ENCODE peak calls at places on chromosomes 2 and 18, in eight cellular contexts. P is upper lobe of right lung, U is left ventricle myocardium inferior, W is thyroid gland, S is transverse colon, X is Panc1, A is AG04450, H is adrenal gland. Z is an unnamed sample.
A peak's percentile ranks its signal among the peaks of the same experiment; 100 is the strongest.

GRCh38 chr18:48191494-48191893 is 217.7 kb downstream of the ZBTB7C start:
- DNase-seq in P (no peak), U (no peak), W (peak; percentile 79), S (no peak), X (no peak), A (no peak), H (no peak), Z (no peak)

GRCh38 chr2:111024496-111024895 is 96.2 kb upstream of the BCL2L11 start:
- DNase-seq in P (no peak), U (no peak), W (no peak), S (no peak), X (no peak), A (no peak), H (no peak), Z (no peak)

GRCh38 chr2:154740360-154740759 is 41.9 kb downstream of the KCNJ3 start:
- DNase-seq in P (no peak), U (no peak), W (no peak), S (no peak), X (no peak), A (no peak), H (no peak), Z (no peak)

GRCh38 chr2:65329551-65329950 is 101.9 kb downstream of the ACTR2 start:
- DNase-seq in P (no peak), U (no peak), W (no peak), S (no peak), X (no peak), A (no peak), H (no peak), Z (no peak)

GRCh38 chr2:211455225-211455841 is 898.9 kb downstream of the CPS1 start:
- DNase-seq in P (no peak), U (no peak), W (peak; percentile 43), S (peak; percentile 11), X (peak; percentile 46), A (no peak), H (peak; percentile 46), Z (no peak)

GRCh38 chr18:76874643-76875389 is 52.5 kb downstream of the ZNF236 start:
- DNase-seq in P (no peak), U (no peak), W (no peak), S (no peak), X (no peak), A (no peak), H (no peak), Z (no peak)

GRCh38 chr2:231379266-231380215 is 16.0 kb upstream of the B3GNT7 start:
- DNase-seq in P (no peak), U (no peak), W (no peak), S (peak; percentile 71), X (no peak), A (no peak), H (peak; percentile 47), Z (no peak)

GRCh38 chr2:224268441-224268840 is 133.5 kb downstream of the FAM124B start:
- DNase-seq in P (no peak), U (no peak), W (no peak), S (no peak), X (no peak), A (peak; percentile 77), H (no peak), Z (no peak)

GRCh38 chr2:219987830-219988229 is 360.4 kb downstream of the SLC4A3 start:
- DNase-seq in P (no peak), U (no peak), W (no peak), S (no peak), X (no peak), A (peak; percentile 64), H (no peak), Z (no peak)

GRCh38 chr18:59892123-59892522 is 7.7 kb upstream of the PMAIP1 start:
- DNase-seq in P (no peak), U (no peak), W (no peak), S (no peak), X (no peak), A (no peak), H (no peak), Z (no peak)

GRCh38 chr2:101981484-101981883 is 10.3 kb upstream of the IL1R2 start:
- DNase-seq in P (no peak), U (no peak), W (no peak), S (no peak), X (no peak), A (no peak), H (no peak), Z (no peak)

GRCh38 chr2:235669269-235669831 is 175.5 kb downstream of the AGAP1 start:
- DNase-seq in P (peak; percentile 79), U (peak; percentile 80), W (peak; percentile 63), S (peak; percentile 77), X (no peak), A (no peak), H (peak; percentile 52), Z (peak; percentile 51)

GRCh38 chr2:119283873-119284331 is 60.3 kb downstream of the STEAP3 start:
- DNase-seq in P (peak; percentile 87), U (peak; percentile 50), W (peak; percentile 95), S (peak; percentile 24), X (no peak), A (no peak), H (peak; percentile 75), Z (no peak)

GRCh38 chr18:59885579-59886163 is 14.1 kb upstream of the PMAIP1 start:
- DNase-seq in P (no peak), U (no peak), W (no peak), S (no peak), X (no peak), A (no peak), H (no peak), Z (peak; percentile 62)

GRCh38 chr2:173664520-173664919 is 300.7 kb downstream of the SP3 start:
- DNase-seq in P (no peak), U (no peak), W (no peak), S (no peak), X (no peak), A (no peak), H (no peak), Z (no peak)

GRCh38 chr18:54257015-54257414 is 12.3 kb upstream of the POLI start:
- DNase-seq in P (no peak), U (no peak), W (peak; percentile 45), S (no peak), X (no peak), A (no peak), H (no peak), Z (no peak)

GRCh38 chr2:44616616-44617266 is 255.0 kb downstream of the CAMKMT start:
- DNase-seq in P (no peak), U (no peak), W (no peak), S (no peak), X (no peak), A (no peak), H (no peak), Z (peak; percentile 65)

GRCh38 chr2:44614940-44615339 is 253.2 kb downstream of the CAMKMT start:
- DNase-seq in P (no peak), U (no peak), W (no peak), S (no peak), X (no peak), A (no peak), H (no peak), Z (no peak)

GRCh38 chr2:44620189-44620990 is 258.6 kb downstream of the CAMKMT start:
- DNase-seq in P (no peak), U (no peak), W (no peak), S (no peak), X (no peak), A (no peak), H (no peak), Z (no peak)

GRCh38 chr2:44618378-44619023 is 256.8 kb downstream of the CAMKMT start:
- DNase-seq in P (no peak), U (no peak), W (no peak), S (no peak), X (no peak), A (no peak), H (no peak), Z (no peak)

DNA sequence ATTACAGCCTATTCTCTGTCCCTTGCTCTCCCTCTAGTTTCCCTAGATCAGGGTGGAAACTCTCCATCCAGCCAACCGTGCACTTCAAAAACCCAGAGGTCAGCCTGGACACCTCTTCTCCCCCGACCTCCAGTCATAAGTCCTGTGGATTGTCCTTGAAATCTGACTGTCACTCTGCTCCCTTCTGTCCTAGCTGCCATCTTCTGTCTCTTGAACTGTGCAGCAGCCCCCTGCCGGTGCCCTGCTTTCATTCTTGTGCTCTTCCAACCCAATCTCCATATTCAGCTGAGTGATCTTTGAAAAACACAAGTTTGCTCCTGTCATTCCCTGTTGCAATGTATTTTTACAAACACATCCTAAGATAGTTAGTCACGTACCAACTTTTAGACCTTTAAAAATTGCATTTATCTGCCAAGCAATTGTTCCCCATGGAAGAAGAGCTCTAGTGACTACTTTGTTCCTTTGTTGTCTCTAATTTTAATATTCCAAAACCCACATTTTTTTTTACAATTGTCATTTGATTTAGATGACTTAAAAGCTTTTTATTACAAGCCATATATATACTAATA is 254.3 kb downstream of the CAMKMT start:
- DNase-seq in P (no peak), U (no peak), W (peak; percentile 34), S (no peak), X (no peak), A (no peak), H (no peak), Z (no peak)
- TF ChIP-seq CTCF in P (no peak), U (no peak), W (peak; percentile 29), S (no peak), X (no peak), A (no peak), H (no peak), Z (peak; percentile 27)

GRCh38 chr2:34892286-34892685 is 1293.2 kb upstream of the FAM98A start:
- DNase-seq in P (no peak), U (no peak), W (no peak), S (no peak), X (no peak), A (no peak), H (no peak), Z (no peak)
- H3K27me3 ChIP-seq in P (no peaks in the 10 kb centered on the region), U (no peaks in the 10 kb centered on the region), W (no peaks in the 10 kb centered on the region), S (no peaks in the 10 kb centered on the region), X (no peaks in the 10 kb centered on the region), A (no peaks in the 10 kb centered on the region), H (no peaks in the 10 kb centered on the region), Z (no peaks in the 10 kb centered on the region)

DNA sequence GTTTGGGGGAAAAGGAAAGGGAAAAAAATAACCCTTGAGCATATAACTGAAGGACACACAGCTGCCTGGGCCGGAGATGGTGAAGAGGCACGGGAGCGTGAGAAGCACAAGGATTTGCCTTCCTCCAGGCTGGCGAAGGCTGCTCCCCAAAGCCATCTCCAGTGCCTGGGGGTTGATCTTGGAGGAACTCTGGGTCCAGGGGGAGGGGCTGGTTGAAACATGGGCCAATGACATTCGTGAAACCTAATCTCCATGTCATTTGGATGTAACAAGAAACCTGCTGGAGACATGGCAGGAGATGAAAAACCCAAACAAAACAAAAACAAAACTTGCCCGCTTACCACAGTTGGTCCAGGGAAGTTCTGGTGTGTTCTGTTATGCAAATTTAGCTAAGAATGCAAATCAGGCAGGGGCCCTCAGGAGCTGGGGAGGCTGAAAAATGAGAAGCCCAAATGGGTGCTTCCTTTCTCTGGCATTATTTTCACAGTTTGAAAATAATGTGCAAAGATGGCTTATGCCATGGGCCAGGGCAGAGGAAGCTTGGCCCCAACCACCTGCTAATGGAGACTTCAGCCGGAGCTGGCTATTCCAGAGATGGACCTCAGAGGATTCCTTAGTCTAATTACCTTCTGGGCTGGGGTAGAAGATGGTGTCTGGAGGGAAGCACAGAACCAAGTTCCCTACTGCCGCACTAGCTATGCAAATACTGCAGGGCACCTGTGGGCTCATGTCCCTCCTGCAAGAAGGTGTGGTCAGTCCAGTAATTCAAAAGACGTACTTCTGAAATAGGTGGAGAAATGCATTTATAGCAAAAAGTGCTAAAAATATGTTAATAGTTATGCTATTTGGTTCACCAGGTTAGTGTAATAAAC is 180.9 kb downstream of the BCL2 start:
- DNase-seq in P (no peak), U (no peak), W (no peak), S (peak; percentile 58), X (no peak), A (no peak), H (no peak), Z (peak; percentile 77)
- H3K4me3 ChIP-seq in P (peak overlapping the region; percentile 19), U (peak overlapping the region; percentile 43), W (no peak overlapping the region), S (no peak overlapping the region), X (no peak overlapping the region), A (no peak overlapping the region), H (no peak overlapping the region), Z (peak overlapping the region; percentile 59)

GRCh38 chr2:20677301-20678176 is 10.6 kb downstream of the GDF7 start:
- DNase-seq in P (no peak), U (no peak), W (no peak), S (no peak), X (peak; percentile 12), A (no peak), H (no peak), Z (no peak)
- TF ChIP-seq CTCF in P (no peak), U (peak; percentile 6), W (no peak), S (no peak), X (peak; percentile 40), A (peak; percentile 14), H (no peak), Z (peak; percentile 54)